ENCODE peak calls at places on chromosomes 4 and X, in four cellular contexts. K is Peyer's patch, S is DMS79 treated with DMSO at 0.1 percent for 48 hours, P is fibroblast of the aortic adventitia. J is an unnamed sample.

GRCh38 chrX:11757729-11758399 is at the start of gene MSL3:
- DNase-seq in K (peak), P (peak), S (peak), J (peak)

GRCh38 chr4:102633100-102633499 is 127.7 kb downstream of the MANBA start:
- DNase-seq in S (no peak), P (no peak), K (no peak), J (no peak)

GRCh38 chrX:49175875-49176274 is 4.2 kb downstream of the PLP2 start:
- DNase-seq in S (no peak), K (no peak), P (no peak), J (no peak)

GRCh38 chr4:165369522-165369921 is 9.3 kb upstream of the CPE start:
- DNase-seq in S (no peak), P (no peak), K (peak), J (peak)

GRCh38 chrX:29662759-29663503 is 552.4 kb upstream of the MAGEB2 start:
- DNase-seq in S (no peak), K (no peak), P (peak), J (no peak)

GRCh38 chrX:40006025-40007017 is 91.4 kb downstream of the BCOR start:
- DNase-seq in P (no peak), K (peak), S (no peak), J (peak)

GRCh38 chr4:10013722-10014121 is 7.6 kb downstream of the SLC2A9 start:
- DNase-seq in K (peak), S (no peak), P (no peak), J (peak)

GRCh38 chrX:152958047-152958446 is 35.9 kb downstream of the PNMA5 start:
- DNase-seq in P (no peak), S (no peak), K (peak), J (no peak)

GRCh38 chr4:100823066-100823992 is 305.5 kb upstream of the EMCN start:
- DNase-seq in S (no peak), K (no peak), P (peak), J (no peak)

GRCh38 chr4:190015538-190016368 is 11.3 kb downstream of the FRG2 start:
- DNase-seq in S (no peak), K (no peak), P (no peak), J (no peak)

GRCh38 chr4:159549092-159549491 is 446.2 kb downstream of the RAPGEF2 start:
- DNase-seq in S (no peak), P (no peak), K (no peak), J (no peak)

GRCh38 chr4:161573836-161574235 is 590.0 kb downstream of the FSTL5 start:
- DNase-seq in S (no peak), P (no peak), K (no peak), J (no peak)

GRCh38 chr4:2343476-2343875 is 75.0 kb downstream of the ZFYVE28 start:
- DNase-seq in P (no peak), K (no peak), S (no peak), J (no peak)

GRCh38 chrX:55619547-55619946 is 3.7 kb upstream of the FOXR2 start:
- DNase-seq in K (no peak), S (no peak), P (no peak), J (no peak)

GRCh38 chrX:68433155-68433980 is at the start of gene OPHN1:
- DNase-seq in K (peak), S (peak), P (peak), J (peak)

GRCh38 chr4:138344064-138344463 is 101.9 kb upstream of the SLC7A11 start:
- DNase-seq in K (no peak), S (no peak), P (no peak), J (no peak)

GRCh38 chrX:94178145-94178790 is 504.3 kb downstream of the FAM133A start:
- DNase-seq in K (no peak), S (no peak), P (no peak), J (no peak)

GRCh38 chrX:47200385-47201150 is 6.9 kb downstream of the UBA1 start:
- DNase-seq in P (peak), K (peak), S (no peak), J (peak)

GRCh38 chr4:6331018-6331417 is 61.4 kb downstream of the WFS1 start:
- DNase-seq in S (no peak), P (peak), K (peak), J (no peak)

GRCh38 chr4:182238355-182238931 is 4.8 kb upstream of the TENM3 start:
- DNase-seq in S (no peak), K (no peak), P (no peak), J (no peak)

GRCh38 chr4:110586137-110586850 is 36.6 kb downstream of the PITX2 start:
- DNase-seq in K (no peak), P (peak), S (no peak), J (no peak)

GRCh38 chr4:183468210-183469095 is 24.0 kb downstream of the CDKN2AIP start:
- DNase-seq in P (no peak), K (no peak), S (no peak), J (no peak)

GRCh38 chr4:4694296-4694772 is 152.5 kb upstream of the STX18 start:
- DNase-seq in P (no peak), S (peak), K (no peak), J (no peak)

GRCh38 chrX:122439836-122440235 is 744.2 kb upstream of the GRIA3 start:
- DNase-seq in K (no peak), S (no peak), P (no peak), J (no peak)

GRCh38 chr4:13783800-13784411 is 156.4 kb upstream of the BOD1L1 start:
- DNase-seq in S (no peak), P (peak), K (no peak), J (no peak)

GRCh38 chr4:147847947-147848590 is 116.2 kb downstream of the ARHGAP10 start:
- DNase-seq in P (no peak), K (no peak), S (no peak), J (no peak)

GRCh38 chr4:3303840-3304715 is 11.3 kb downstream of the RGS12 start:
- DNase-seq in S (no peak), K (peak), P (no peak), J (peak)

GRCh38 chrX:120315776-120316175 is 4.5 kb upstream of the TMEM255A start:
- DNase-seq in K (no peak), S (no peak), P (no peak), J (no peak)

GRCh38 chrX:15215366-15215765 is 54.5 kb downstream of the ASB9 start:
- DNase-seq in S (no peak), P (no peak), K (no peak), J (no peak)

GRCh38 chrX:2402361-2402690 is 98.5 kb downstream of the DHRSX start:
- DNase-seq in K (no peak), S (no peak), P (no peak), J (no peak)